ENCODE peak calls at places on chromosome 13, in four cellular contexts. P, J, Q and G are unnamed samples.
A peak's percentile ranks its signal among the peaks of the same experiment; 100 is the strongest.

GRCh38 chr13:21557995-21558394 is 46.0 kb downstream of the MICU2 start:
- DNase-seq in P (no peak), J (no peak), Q (no peak), G (peak; percentile 34)

GRCh38 chr13:25927363-25927762 is 124.5 kb downstream of the SHISA2 start:
- DNase-seq in P (no peak), J (no peak), Q (no peak), G (no peak)

GRCh38 chr13:40235160-40235796 is 431.2 kb downstream of the FOXO1 start:
- DNase-seq in P (no peak), J (no peak), Q (no peak), G (no peak)

GRCh38 chr13:51180853-51181511 is 41.2 kb upstream of the FAM124A start:
- DNase-seq in P (no peak), J (no peak), Q (no peak), G (no peak)

GRCh38 chr13:71813187-71813586 is 53.8 kb downstream of the DACH1 start:
- DNase-seq in P (no peak), J (no peak), Q (no peak), G (no peak)

GRCh38 chr13:51093574-51093973 is 17.5 kb downstream of the C13orf42 start:
- DNase-seq in P (no peak), J (no peak), Q (no peak), G (no peak)

GRCh38 chr13:94708031-94708571 is 4.2 kb downstream of the SOX21 start:
- DNase-seq in P (no peak), J (no peak), Q (no peak), G (no peak)

GRCh38 chr13:79528759-79529191 is 47.8 kb downstream of the NDFIP2 start:
- DNase-seq in P (no peak), J (no peak), Q (no peak), G (no peak)

GRCh38 chr13:88263808-88264207 is 592.6 kb downstream of the SLITRK5 start:
- DNase-seq in P (no peak), J (no peak), Q (no peak), G (no peak)

GRCh38 chr13:33508060-33508459 is 222.5 kb upstream of the STARD13 start:
- DNase-seq in P (no peak), J (no peak), Q (no peak), G (no peak)

GRCh38 chr13:76707360-76707759 is 178.8 kb downstream of the KCTD12 start:
- DNase-seq in P (no peak), J (no peak), Q (no peak), G (peak; percentile 70)

GRCh38 chr13:79883216-79883615 is 402.3 kb downstream of the NDFIP2 start:
- DNase-seq in P (no peak), J (no peak), Q (no peak), G (no peak)

GRCh38 chr13:99982021-99982740 is 597 bp downstream of the ZIC2 start:
- DNase-seq in P (no peak), J (no peak), Q (no peak), G (no peak)
- H3K4me3 ChIP-seq in P (peak overlapping the region; percentile 39), J (peak overlapping the region; percentile 46), Q (peak overlapping the region; percentile 93), G (peak overlapping the region; percentile 61)

DNA sequence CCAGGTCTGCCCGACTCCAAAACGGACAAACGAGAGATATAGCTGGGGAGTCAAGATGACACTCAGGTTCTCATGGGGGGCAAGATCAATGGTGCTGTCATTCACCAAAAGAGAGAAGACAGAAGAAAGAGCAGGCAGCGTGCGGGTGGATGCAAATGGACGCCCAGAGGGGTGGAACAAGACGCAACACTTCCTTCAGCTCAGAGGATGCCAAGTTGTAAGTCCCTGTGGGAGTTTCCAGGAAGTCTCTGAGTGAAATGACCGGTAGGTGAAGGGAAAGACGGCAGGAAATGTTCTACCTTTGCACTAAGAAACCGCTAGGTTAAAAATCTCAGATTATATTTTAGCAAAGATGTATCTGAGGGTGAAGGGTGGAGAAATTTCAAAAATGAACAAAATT is 26.5 kb downstream of the TUBGCP3 start:
- DNase-seq in P (no peak), J (peak; percentile 41), Q (no peak), G (no peak)
- H3K36me3 ChIP-seq in P (no peaks in the 10 kb centered on the region), J (no peaks in the 10 kb centered on the region), Q (peaks cover 85% of the 10 kb centered on the region), G (no peaks in the 10 kb centered on the region)

DNA sequence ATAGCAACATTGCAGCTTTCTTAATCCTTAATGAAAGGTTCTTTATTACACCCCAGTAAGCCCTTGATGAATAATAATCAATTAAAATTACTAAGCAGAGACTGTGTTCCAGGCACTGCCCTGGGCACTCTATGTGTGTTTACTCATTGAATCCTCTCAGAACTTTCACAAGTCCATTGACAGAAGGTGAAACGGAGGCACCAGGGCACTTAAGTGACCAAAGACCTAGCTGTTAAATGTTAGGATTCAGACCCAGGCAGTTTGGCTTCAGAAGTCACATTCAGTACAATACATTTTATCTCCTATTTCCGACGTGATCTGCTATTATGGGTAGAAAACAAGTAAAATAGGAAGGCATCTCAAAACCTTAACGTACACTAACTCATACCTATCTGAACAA is 2.7 kb downstream of the GPR183 start:
- DNase-seq in P (no peak), J (no peak), Q (no peak), G (no peak)
- H3K4me3 ChIP-seq in P (no peak overlapping the region), J (no peak overlapping the region), Q (no peak overlapping the region), G (no peak overlapping the region)

DNA sequence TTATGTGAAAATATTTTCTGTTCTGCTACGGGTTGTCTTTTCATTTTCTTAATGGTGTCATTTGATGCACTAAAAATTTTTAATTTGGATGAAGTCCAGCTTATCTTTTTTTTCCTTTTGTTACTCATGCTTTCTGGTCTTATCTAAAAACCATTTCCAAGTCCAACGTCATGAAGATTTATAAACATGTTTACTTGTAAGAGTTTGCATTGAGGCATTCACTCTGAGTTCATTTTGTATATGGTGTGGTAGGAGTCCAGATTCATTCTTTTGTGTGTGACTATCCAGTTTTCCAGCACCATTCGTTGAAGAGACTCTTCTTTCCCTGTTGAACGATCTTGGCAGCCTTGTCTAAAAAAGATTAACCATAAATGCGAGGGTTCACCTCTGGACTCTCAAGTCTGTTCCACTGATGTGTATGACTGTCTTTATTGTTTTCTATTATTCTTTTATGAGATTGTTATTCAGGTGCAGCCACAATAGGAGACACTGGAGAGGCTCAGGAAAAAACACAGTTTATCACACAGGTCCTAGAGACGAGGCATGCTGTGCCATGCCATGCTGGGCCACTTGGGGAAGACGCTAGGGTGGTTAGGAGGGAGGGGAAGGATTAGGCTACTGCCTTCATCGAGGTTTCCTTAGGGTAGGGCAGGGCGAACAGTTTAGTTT is 35.0 kb downstream of the NAA16 start:
- DNase-seq in P (no peak), J (no peak), Q (no peak), G (no peak)
- H3K36me3 ChIP-seq in P (no peaks in the 10 kb centered on the region), J (no peaks in the 10 kb centered on the region), Q (peaks cover 51% of the 10 kb centered on the region), G (no peaks in the 10 kb centered on the region)

DNA sequence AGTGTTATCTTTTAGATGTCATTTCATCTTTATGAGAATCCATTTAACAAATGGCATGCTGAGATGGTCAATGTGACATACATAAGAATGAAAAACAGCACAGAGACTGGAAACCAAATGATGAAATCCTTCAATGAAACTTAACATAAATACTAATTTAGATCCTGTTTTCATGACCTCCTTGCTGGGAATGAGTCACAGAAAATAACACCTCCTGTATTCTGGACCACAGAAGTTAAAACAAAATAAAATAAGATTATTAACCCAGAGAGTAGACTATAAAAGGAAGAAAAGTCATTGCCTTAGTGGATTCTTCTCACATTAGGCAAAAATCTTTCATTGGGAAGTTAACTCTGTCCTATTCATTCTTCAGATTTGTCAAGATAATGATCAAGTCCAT is 1.6 kb downstream of the DIAPH3 start:
- DNase-seq in P (no peak), J (no peak), Q (no peak), G (no peak)
- H3K4me3 ChIP-seq in P (no peak overlapping the region), J (no peak overlapping the region), Q (peak overlapping the region; percentile 99), G (no peak overlapping the region)